ENCODE peak calls at places on chromosome 13, in six cellular contexts. One of them, this sample, is unnamed.

GRCh38 chr13:52348081-52348480 is 57.9 kb downstream of the THSD1 start:
- DNase-seq in activated effector memory CD4-positive, alpha-beta T cell treated with Interleukin-2 at 50 U/mL for 16 hours: no peak
- DNase-seq in H54: peak
- DNase-seq in M059J: peak
- DNase-seq in uterus: no peak
- DNase-seq in retinal pigment epithelial cell: peak
- DNase-seq in this sample: peak

GRCh38 chr13:50123862-50124535 is 108.8 kb downstream of the KCNRG start:
- DNase-seq in activated effector memory CD4-positive, alpha-beta T cell treated with Interleukin-2 at 50 U/mL for 16 hours: peak
- DNase-seq in H54: peak
- DNase-seq in M059J: peak
- DNase-seq in uterus: peak
- DNase-seq in retinal pigment epithelial cell: peak
- DNase-seq in this sample: peak

GRCh38 chr13:101231751-101232428 is 184.4 kb downstream of the NALCN start:
- DNase-seq in activated effector memory CD4-positive, alpha-beta T cell treated with Interleukin-2 at 50 U/mL for 16 hours: no peak
- DNase-seq in H54: peak
- DNase-seq in M059J: peak
- DNase-seq in uterus: no peak
- DNase-seq in retinal pigment epithelial cell: peak
- DNase-seq in this sample: peak

GRCh38 chr13:47672245-47672975 is 328.7 kb downstream of the SUCLA2 start:
- DNase-seq in activated effector memory CD4-positive, alpha-beta T cell treated with Interleukin-2 at 50 U/mL for 16 hours: no peak
- DNase-seq in H54: no peak
- DNase-seq in M059J: no peak
- DNase-seq in uterus: no peak
- DNase-seq in retinal pigment epithelial cell: no peak
- DNase-seq in this sample: no peak

GRCh38 chr13:108322206-108322824 is 52.8 kb downstream of the TNFSF13B start:
- DNase-seq in activated effector memory CD4-positive, alpha-beta T cell treated with Interleukin-2 at 50 U/mL for 16 hours: no peak
- DNase-seq in H54: peak
- DNase-seq in M059J: peak
- DNase-seq in uterus: no peak
- DNase-seq in retinal pigment epithelial cell: no peak
- DNase-seq in this sample: peak

GRCh38 chr13:43006893-43007631 is 15.0 kb upstream of the EPSTI1 start:
- DNase-seq in activated effector memory CD4-positive, alpha-beta T cell treated with Interleukin-2 at 50 U/mL for 16 hours: no peak
- DNase-seq in H54: no peak
- DNase-seq in M059J: peak
- DNase-seq in uterus: no peak
- DNase-seq in retinal pigment epithelial cell: peak
- DNase-seq in this sample: peak

GRCh38 chr13:26585136-26585535 is 27.7 kb downstream of the WASF3 start:
- DNase-seq in activated effector memory CD4-positive, alpha-beta T cell treated with Interleukin-2 at 50 U/mL for 16 hours: no peak
- DNase-seq in H54: no peak
- DNase-seq in M059J: no peak
- DNase-seq in uterus: no peak
- DNase-seq in retinal pigment epithelial cell: no peak
- DNase-seq in this sample: no peak

GRCh38 chr13:42654212-42654611 is 80.3 kb downstream of the TNFSF11 start:
- DNase-seq in activated effector memory CD4-positive, alpha-beta T cell treated with Interleukin-2 at 50 U/mL for 16 hours: no peak
- DNase-seq in H54: no peak
- DNase-seq in M059J: no peak
- DNase-seq in uterus: no peak
- DNase-seq in retinal pigment epithelial cell: no peak
- DNase-seq in this sample: no peak

GRCh38 chr13:80382576-80382975 is 41.6 kb upstream of the SPRY2 start:
- DNase-seq in activated effector memory CD4-positive, alpha-beta T cell treated with Interleukin-2 at 50 U/mL for 16 hours: no peak
- DNase-seq in H54: no peak
- DNase-seq in M059J: no peak
- DNase-seq in uterus: no peak
- DNase-seq in retinal pigment epithelial cell: no peak
- DNase-seq in this sample: no peak

GRCh38 chr13:47932953-47933687 is 68.0 kb downstream of the SUCLA2 start:
- DNase-seq in activated effector memory CD4-positive, alpha-beta T cell treated with Interleukin-2 at 50 U/mL for 16 hours: no peak
- DNase-seq in H54: no peak
- DNase-seq in M059J: no peak
- DNase-seq in uterus: no peak
- DNase-seq in retinal pigment epithelial cell: peak
- DNase-seq in this sample: peak

GRCh38 chr13:93224545-93224944 is 2.1 kb upstream of the GPC6 start:
- DNase-seq in activated effector memory CD4-positive, alpha-beta T cell treated with Interleukin-2 at 50 U/mL for 16 hours: no peak
- DNase-seq in H54: no peak
- DNase-seq in M059J: no peak
- DNase-seq in uterus: no peak
- DNase-seq in retinal pigment epithelial cell: no peak
- DNase-seq in this sample: peak

GRCh38 chr13:34046457-34046856 is 228.5 kb downstream of the RFC3 start:
- DNase-seq in activated effector memory CD4-positive, alpha-beta T cell treated with Interleukin-2 at 50 U/mL for 16 hours: no peak
- DNase-seq in H54: no peak
- DNase-seq in M059J: peak
- DNase-seq in uterus: no peak
- DNase-seq in retinal pigment epithelial cell: no peak
- DNase-seq in this sample: no peak

GRCh38 chr13:74301200-74302063 is 167.2 kb upstream of the KLF12 start:
- DNase-seq in activated effector memory CD4-positive, alpha-beta T cell treated with Interleukin-2 at 50 U/mL for 16 hours: no peak
- DNase-seq in H54: no peak
- DNase-seq in M059J: no peak
- DNase-seq in uterus: no peak
- DNase-seq in retinal pigment epithelial cell: no peak
- DNase-seq in this sample: no peak

GRCh38 chr13:39232401-39232980 is 194.2 kb downstream of the NHLRC3 start:
- DNase-seq in activated effector memory CD4-positive, alpha-beta T cell treated with Interleukin-2 at 50 U/mL for 16 hours: no peak
- DNase-seq in H54: no peak
- DNase-seq in M059J: no peak
- DNase-seq in uterus: no peak
- DNase-seq in retinal pigment epithelial cell: no peak
- DNase-seq in this sample: no peak

GRCh38 chr13:48749699-48750473 is 96.2 kb downstream of the CYSLTR2 start:
- DNase-seq in activated effector memory CD4-positive, alpha-beta T cell treated with Interleukin-2 at 50 U/mL for 16 hours: peak
- DNase-seq in H54: peak
- DNase-seq in M059J: peak
- DNase-seq in uterus: peak
- DNase-seq in retinal pigment epithelial cell: peak
- DNase-seq in this sample: peak

GRCh38 chr13:41696163-41697003 is 239.0 kb downstream of the RGCC start:
- DNase-seq in activated effector memory CD4-positive, alpha-beta T cell treated with Interleukin-2 at 50 U/mL for 16 hours: no peak
- DNase-seq in H54: no peak
- DNase-seq in M059J: peak
- DNase-seq in uterus: no peak
- DNase-seq in retinal pigment epithelial cell: peak
- DNase-seq in this sample: peak

GRCh38 chr13:109154546-109154945 is 525.1 kb downstream of the MYO16 start:
- DNase-seq in activated effector memory CD4-positive, alpha-beta T cell treated with Interleukin-2 at 50 U/mL for 16 hours: no peak
- DNase-seq in H54: no peak
- DNase-seq in M059J: no peak
- DNase-seq in uterus: no peak
- DNase-seq in retinal pigment epithelial cell: peak
- DNase-seq in this sample: no peak

GRCh38 chr13:46185634-46186033 is 3.7 kb upstream of the LCP1 start:
- DNase-seq in activated effector memory CD4-positive, alpha-beta T cell treated with Interleukin-2 at 50 U/mL for 16 hours: no peak
- DNase-seq in H54: no peak
- DNase-seq in M059J: no peak
- DNase-seq in uterus: no peak
- DNase-seq in retinal pigment epithelial cell: no peak
- DNase-seq in this sample: no peak